ENCODE peak calls at places on chromosome 20, in five cellular contexts. One of them, this sample, is unnamed.

GRCh38 chr20:38692436-38693411 is 31.6 kb upstream of the SLC32A1 start:
- DNase-seq in brain pericyte: no peak
- DNase-seq in pancreas: peak; percentile 32
- DNase-seq in stimulated activated CD4-positive, alpha-beta T cell treated with anti-CD3 and anti-CD28 coated beads, Interleukin-1b, Interleukin-23, amount 100 ng/mL, for 24 hours: peak; percentile 25
- DNase-seq in progenitor cell of endocrine pancreas: peak; percentile 75
- DNase-seq in this sample: peak; percentile 89

GRCh38 chr20:60361761-60362410 is 403.7 kb downstream of the CDH26 start:
- DNase-seq in pancreas: no peak
- DNase-seq in stimulated activated CD4-positive, alpha-beta T cell treated with anti-CD3 and anti-CD28 coated beads, Interleukin-1b, Interleukin-23, amount 100 ng/mL, for 24 hours: no peak
- DNase-seq in brain pericyte: no peak
- DNase-seq in progenitor cell of endocrine pancreas: no peak
- DNase-seq in this sample: peak; percentile 62

GRCh38 chr20:41176711-41177552 is 39.6 kb downstream of the PLCG1 start:
- DNase-seq in progenitor cell of endocrine pancreas: no peak
- DNase-seq in brain pericyte: no peak
- DNase-seq in stimulated activated CD4-positive, alpha-beta T cell treated with anti-CD3 and anti-CD28 coated beads, Interleukin-1b, Interleukin-23, amount 100 ng/mL, for 24 hours: no peak
- DNase-seq in pancreas: no peak
- DNase-seq in this sample: no peak

GRCh38 chr20:39823239-39823638 is 861.1 kb downstream of the DHX35 start:
- DNase-seq in brain pericyte: peak; percentile 26
- DNase-seq in stimulated activated CD4-positive, alpha-beta T cell treated with anti-CD3 and anti-CD28 coated beads, Interleukin-1b, Interleukin-23, amount 100 ng/mL, for 24 hours: no peak
- DNase-seq in progenitor cell of endocrine pancreas: no peak
- DNase-seq in pancreas: peak; percentile 19
- DNase-seq in this sample: no peak

GRCh38 chr20:21202284-21202683 is 76.4 kb downstream of the KIZ start:
- DNase-seq in brain pericyte: no peak
- DNase-seq in stimulated activated CD4-positive, alpha-beta T cell treated with anti-CD3 and anti-CD28 coated beads, Interleukin-1b, Interleukin-23, amount 100 ng/mL, for 24 hours: no peak
- DNase-seq in pancreas: no peak
- DNase-seq in progenitor cell of endocrine pancreas: no peak
- DNase-seq in this sample: no peak

GRCh38 chr20:37804584-37805566 is 98.1 kb upstream of the VSTM2L start:
- DNase-seq in progenitor cell of endocrine pancreas: no peak
- DNase-seq in brain pericyte: no peak
- DNase-seq in stimulated activated CD4-positive, alpha-beta T cell treated with anti-CD3 and anti-CD28 coated beads, Interleukin-1b, Interleukin-23, amount 100 ng/mL, for 24 hours: no peak
- DNase-seq in pancreas: no peak
- DNase-seq in this sample: no peak

GRCh38 chr20:64074963-64075362 is 4.4 kb downstream of the RGS19 start:
- DNase-seq in progenitor cell of endocrine pancreas: no peak
- DNase-seq in stimulated activated CD4-positive, alpha-beta T cell treated with anti-CD3 and anti-CD28 coated beads, Interleukin-1b, Interleukin-23, amount 100 ng/mL, for 24 hours: no peak
- DNase-seq in brain pericyte: no peak
- DNase-seq in pancreas: no peak
- DNase-seq in this sample: no peak

GRCh38 chr20:54029176-54029575 is 41.2 kb downstream of the BCAS1 start:
- DNase-seq in brain pericyte: no peak
- DNase-seq in progenitor cell of endocrine pancreas: no peak
- DNase-seq in stimulated activated CD4-positive, alpha-beta T cell treated with anti-CD3 and anti-CD28 coated beads, Interleukin-1b, Interleukin-23, amount 100 ng/mL, for 24 hours: no peak
- DNase-seq in pancreas: no peak
- DNase-seq in this sample: no peak

GRCh38 chr20:45011108-45011526 is 44.8 kb downstream of the STK4 start:
- DNase-seq in brain pericyte: peak; percentile 24
- DNase-seq in progenitor cell of endocrine pancreas: peak; percentile 15
- DNase-seq in pancreas: peak; percentile 27
- DNase-seq in stimulated activated CD4-positive, alpha-beta T cell treated with anti-CD3 and anti-CD28 coated beads, Interleukin-1b, Interleukin-23, amount 100 ng/mL, for 24 hours: peak; percentile 21
- DNase-seq in this sample: peak; percentile 73

This sample was measured in mesendoderm.